ENCODE peak calls at places on chromosomes 12 and 14, in six cellular contexts. One of them, this sample, is unnamed.

GRCh38 chr12:1544991-1545700 is 49.2 kb downstream of the FBXL14 start:
- DNase-seq in foreskin keratinocyte: no peak
- DNase-seq in activated T-cell treated with anti-CD3 and anti-CD28 coated beads, Interleukin-2, amount 50 U/mL, for 72 hours: no peak
- DNase-seq in GM23338: peak
- DNase-seq in left ventricle myocardium inferior: peak
- DNase-seq in activated CD8-positive, alpha-beta memory T cell treated with anti-CD3 and anti-CD28 coated beads, Interleukin-2, amount 50 U/mL, for 4 hours: no peak
- DNase-seq in this sample: peak

GRCh38 chr12:107448198-107448597 is 237.4 kb upstream of the PWP1 start:
- DNase-seq in foreskin keratinocyte: no peak
- DNase-seq in activated T-cell treated with anti-CD3 and anti-CD28 coated beads, Interleukin-2, amount 50 U/mL, for 72 hours: no peak
- DNase-seq in GM23338: peak
- DNase-seq in left ventricle myocardium inferior: no peak
- DNase-seq in activated CD8-positive, alpha-beta memory T cell treated with anti-CD3 and anti-CD28 coated beads, Interleukin-2, amount 50 U/mL, for 4 hours: no peak
- DNase-seq in this sample: peak

GRCh38 chr12:2417761-2418160 is 365.0 kb downstream of the CACNA1C start:
- DNase-seq in foreskin keratinocyte: no peak
- DNase-seq in activated T-cell treated with anti-CD3 and anti-CD28 coated beads, Interleukin-2, amount 50 U/mL, for 72 hours: no peak
- DNase-seq in GM23338: peak
- DNase-seq in left ventricle myocardium inferior: no peak
- DNase-seq in activated CD8-positive, alpha-beta memory T cell treated with anti-CD3 and anti-CD28 coated beads, Interleukin-2, amount 50 U/mL, for 4 hours: no peak
- DNase-seq in this sample: no peak

GRCh38 chr12:80218925-80219714 is 119.8 kb downstream of the OTOGL start:
- DNase-seq in foreskin keratinocyte: no peak
- DNase-seq in activated T-cell treated with anti-CD3 and anti-CD28 coated beads, Interleukin-2, amount 50 U/mL, for 72 hours: no peak
- DNase-seq in GM23338: no peak
- DNase-seq in left ventricle myocardium inferior: peak
- DNase-seq in activated CD8-positive, alpha-beta memory T cell treated with anti-CD3 and anti-CD28 coated beads, Interleukin-2, amount 50 U/mL, for 4 hours: no peak
- DNase-seq in this sample: peak

GRCh38 chr12:53703746-53704145 is 23.5 kb downstream of the CALCOCO1 start:
- DNase-seq in foreskin keratinocyte: no peak
- DNase-seq in activated T-cell treated with anti-CD3 and anti-CD28 coated beads, Interleukin-2, amount 50 U/mL, for 72 hours: no peak
- DNase-seq in GM23338: no peak
- DNase-seq in left ventricle myocardium inferior: no peak
- DNase-seq in activated CD8-positive, alpha-beta memory T cell treated with anti-CD3 and anti-CD28 coated beads, Interleukin-2, amount 50 U/mL, for 4 hours: no peak
- DNase-seq in this sample: peak

GRCh38 chr12:124252964-124253363 is 41.9 kb upstream of the RFLNA start:
- DNase-seq in foreskin keratinocyte: no peak
- DNase-seq in activated T-cell treated with anti-CD3 and anti-CD28 coated beads, Interleukin-2, amount 50 U/mL, for 72 hours: no peak
- DNase-seq in GM23338: no peak
- DNase-seq in left ventricle myocardium inferior: no peak
- DNase-seq in activated CD8-positive, alpha-beta memory T cell treated with anti-CD3 and anti-CD28 coated beads, Interleukin-2, amount 50 U/mL, for 4 hours: no peak
- DNase-seq in this sample: no peak

GRCh38 chr12:66066071-66066928 is 64.2 kb downstream of the LLPH start:
- DNase-seq in foreskin keratinocyte: no peak
- DNase-seq in activated T-cell treated with anti-CD3 and anti-CD28 coated beads, Interleukin-2, amount 50 U/mL, for 72 hours: peak
- DNase-seq in GM23338: no peak
- DNase-seq in left ventricle myocardium inferior: no peak
- DNase-seq in activated CD8-positive, alpha-beta memory T cell treated with anti-CD3 and anti-CD28 coated beads, Interleukin-2, amount 50 U/mL, for 4 hours: no peak
- DNase-seq in this sample: peak

GRCh38 chr12:91732086-91732485 is 413.6 kb downstream of the BTG1 start:
- DNase-seq in foreskin keratinocyte: no peak
- DNase-seq in activated T-cell treated with anti-CD3 and anti-CD28 coated beads, Interleukin-2, amount 50 U/mL, for 72 hours: no peak
- DNase-seq in GM23338: no peak
- DNase-seq in left ventricle myocardium inferior: no peak
- DNase-seq in activated CD8-positive, alpha-beta memory T cell treated with anti-CD3 and anti-CD28 coated beads, Interleukin-2, amount 50 U/mL, for 4 hours: no peak
- DNase-seq in this sample: peak

GRCh38 chr14:100297320-100298300 is 8.6 kb downstream of the SLC25A29 start:
- DNase-seq in foreskin keratinocyte: no peak
- DNase-seq in activated T-cell treated with anti-CD3 and anti-CD28 coated beads, Interleukin-2, amount 50 U/mL, for 72 hours: no peak
- DNase-seq in GM23338: no peak
- DNase-seq in left ventricle myocardium inferior: peak
- DNase-seq in activated CD8-positive, alpha-beta memory T cell treated with anti-CD3 and anti-CD28 coated beads, Interleukin-2, amount 50 U/mL, for 4 hours: no peak
- DNase-seq in this sample: peak

GRCh38 chr12:54360717-54361456 is 3.4 kb downstream of the GPR84 start:
- DNase-seq in foreskin keratinocyte: no peak
- DNase-seq in activated T-cell treated with anti-CD3 and anti-CD28 coated beads, Interleukin-2, amount 50 U/mL, for 72 hours: peak
- DNase-seq in GM23338: peak
- DNase-seq in left ventricle myocardium inferior: peak
- DNase-seq in activated CD8-positive, alpha-beta memory T cell treated with anti-CD3 and anti-CD28 coated beads, Interleukin-2, amount 50 U/mL, for 4 hours: peak
- DNase-seq in this sample: peak

GRCh38 chr12:247271-247670 is 15.4 kb downstream of the SLC6A13 start:
- DNase-seq in foreskin keratinocyte: no peak
- DNase-seq in activated T-cell treated with anti-CD3 and anti-CD28 coated beads, Interleukin-2, amount 50 U/mL, for 72 hours: no peak
- DNase-seq in GM23338: no peak
- DNase-seq in left ventricle myocardium inferior: no peak
- DNase-seq in activated CD8-positive, alpha-beta memory T cell treated with anti-CD3 and anti-CD28 coated beads, Interleukin-2, amount 50 U/mL, for 4 hours: no peak
- DNase-seq in this sample: no peak

GRCh38 chr12:119659289-119659897 is 8.5 kb upstream of the PRKAB1 start:
- DNase-seq in foreskin keratinocyte: no peak
- DNase-seq in activated T-cell treated with anti-CD3 and anti-CD28 coated beads, Interleukin-2, amount 50 U/mL, for 72 hours: peak
- DNase-seq in GM23338: peak
- DNase-seq in left ventricle myocardium inferior: no peak
- DNase-seq in activated CD8-positive, alpha-beta memory T cell treated with anti-CD3 and anti-CD28 coated beads, Interleukin-2, amount 50 U/mL, for 4 hours: peak
- DNase-seq in this sample: peak

GRCh38 chr12:70468741-70469140 is 102.7 kb downstream of the KCNMB4 start:
- DNase-seq in foreskin keratinocyte: no peak
- DNase-seq in activated T-cell treated with anti-CD3 and anti-CD28 coated beads, Interleukin-2, amount 50 U/mL, for 72 hours: no peak
- DNase-seq in GM23338: no peak
- DNase-seq in left ventricle myocardium inferior: no peak
- DNase-seq in activated CD8-positive, alpha-beta memory T cell treated with anti-CD3 and anti-CD28 coated beads, Interleukin-2, amount 50 U/mL, for 4 hours: no peak
- DNase-seq in this sample: no peak

GRCh38 chr12:24560867-24561266 is 388.0 kb downstream of the BCAT1 start:
- DNase-seq in foreskin keratinocyte: no peak
- DNase-seq in activated T-cell treated with anti-CD3 and anti-CD28 coated beads, Interleukin-2, amount 50 U/mL, for 72 hours: no peak
- DNase-seq in GM23338: peak
- DNase-seq in left ventricle myocardium inferior: no peak
- DNase-seq in activated CD8-positive, alpha-beta memory T cell treated with anti-CD3 and anti-CD28 coated beads, Interleukin-2, amount 50 U/mL, for 4 hours: no peak
- DNase-seq in this sample: peak

GRCh38 chr12:32027684-32028355 is 68.6 kb downstream of the RESF1 start:
- DNase-seq in foreskin keratinocyte: no peak
- DNase-seq in activated T-cell treated with anti-CD3 and anti-CD28 coated beads, Interleukin-2, amount 50 U/mL, for 72 hours: no peak
- DNase-seq in GM23338: no peak
- DNase-seq in left ventricle myocardium inferior: no peak
- DNase-seq in activated CD8-positive, alpha-beta memory T cell treated with anti-CD3 and anti-CD28 coated beads, Interleukin-2, amount 50 U/mL, for 4 hours: no peak
- DNase-seq in this sample: no peak

GRCh38 chr12:120235369-120236123 is 30.0 kb downstream of the PXN start:
- DNase-seq in foreskin keratinocyte: no peak
- DNase-seq in activated T-cell treated with anti-CD3 and anti-CD28 coated beads, Interleukin-2, amount 50 U/mL, for 72 hours: no peak
- DNase-seq in GM23338: peak
- DNase-seq in left ventricle myocardium inferior: peak
- DNase-seq in activated CD8-positive, alpha-beta memory T cell treated with anti-CD3 and anti-CD28 coated beads, Interleukin-2, amount 50 U/mL, for 4 hours: no peak
- DNase-seq in this sample: peak

GRCh38 chr12:79884401-79885006 is 50.4 kb downstream of the PPP1R12A start:
- DNase-seq in foreskin keratinocyte: no peak
- DNase-seq in activated T-cell treated with anti-CD3 and anti-CD28 coated beads, Interleukin-2, amount 50 U/mL, for 72 hours: no peak
- DNase-seq in GM23338: no peak
- DNase-seq in left ventricle myocardium inferior: no peak
- DNase-seq in activated CD8-positive, alpha-beta memory T cell treated with anti-CD3 and anti-CD28 coated beads, Interleukin-2, amount 50 U/mL, for 4 hours: no peak
- DNase-seq in this sample: no peak

GRCh38 chr12:47739959-47740358 is 14.7 kb upstream of the ENDOU start:
- DNase-seq in foreskin keratinocyte: no peak
- DNase-seq in activated T-cell treated with anti-CD3 and anti-CD28 coated beads, Interleukin-2, amount 50 U/mL, for 72 hours: no peak
- DNase-seq in GM23338: no peak
- DNase-seq in left ventricle myocardium inferior: peak
- DNase-seq in activated CD8-positive, alpha-beta memory T cell treated with anti-CD3 and anti-CD28 coated beads, Interleukin-2, amount 50 U/mL, for 4 hours: no peak
- DNase-seq in this sample: no peak

GRCh38 chr14:96824283-96824682 is 27.1 kb downstream of the VRK1 start:
- DNase-seq in foreskin keratinocyte: peak
- DNase-seq in activated T-cell treated with anti-CD3 and anti-CD28 coated beads, Interleukin-2, amount 50 U/mL, for 72 hours: no peak
- DNase-seq in GM23338: no peak
- DNase-seq in left ventricle myocardium inferior: no peak
- DNase-seq in activated CD8-positive, alpha-beta memory T cell treated with anti-CD3 and anti-CD28 coated beads, Interleukin-2, amount 50 U/mL, for 4 hours: no peak
- DNase-seq in this sample: peak

GRCh38 chr14:106842687-106843086 is 1316.3 kb downstream of the TMEM121 start:
- DNase-seq in foreskin keratinocyte: no peak
- DNase-seq in activated T-cell treated with anti-CD3 and anti-CD28 coated beads, Interleukin-2, amount 50 U/mL, for 72 hours: no peak
- DNase-seq in GM23338: no peak
- DNase-seq in left ventricle myocardium inferior: no peak
- DNase-seq in activated CD8-positive, alpha-beta memory T cell treated with anti-CD3 and anti-CD28 coated beads, Interleukin-2, amount 50 U/mL, for 4 hours: no peak
- DNase-seq in this sample: no peak

GRCh38 chr14:89252887-89253532 is 164.0 kb downstream of the FOXN3 start:
- DNase-seq in foreskin keratinocyte: no peak
- DNase-seq in activated T-cell treated with anti-CD3 and anti-CD28 coated beads, Interleukin-2, amount 50 U/mL, for 72 hours: no peak
- DNase-seq in GM23338: peak
- DNase-seq in left ventricle myocardium inferior: no peak
- DNase-seq in activated CD8-positive, alpha-beta memory T cell treated with anti-CD3 and anti-CD28 coated beads, Interleukin-2, amount 50 U/mL, for 4 hours: no peak
- DNase-seq in this sample: peak

GRCh38 chr14:104262515-104263514 is 124.4 kb downstream of the KIF26A start:
- DNase-seq in foreskin keratinocyte: no peak
- DNase-seq in activated T-cell treated with anti-CD3 and anti-CD28 coated beads, Interleukin-2, amount 50 U/mL, for 72 hours: no peak
- DNase-seq in GM23338: no peak
- DNase-seq in left ventricle myocardium inferior: no peak
- DNase-seq in activated CD8-positive, alpha-beta memory T cell treated with anti-CD3 and anti-CD28 coated beads, Interleukin-2, amount 50 U/mL, for 4 hours: peak
- DNase-seq in this sample: no peak

GRCh38 chr14:55336161-55336560 is 64.9 kb downstream of the FBXO34 start:
- DNase-seq in foreskin keratinocyte: no peak
- DNase-seq in activated T-cell treated with anti-CD3 and anti-CD28 coated beads, Interleukin-2, amount 50 U/mL, for 72 hours: no peak
- DNase-seq in GM23338: no peak
- DNase-seq in left ventricle myocardium inferior: no peak
- DNase-seq in activated CD8-positive, alpha-beta memory T cell treated with anti-CD3 and anti-CD28 coated beads, Interleukin-2, amount 50 U/mL, for 4 hours: no peak
- DNase-seq in this sample: no peak

GRCh38 chr12:6724409-6724797 is 557 bp downstream of the COPS7A start:
- DNase-seq in foreskin keratinocyte: no peak
- DNase-seq in activated T-cell treated with anti-CD3 and anti-CD28 coated beads, Interleukin-2, amount 50 U/mL, for 72 hours: peak
- DNase-seq in GM23338: peak
- DNase-seq in left ventricle myocardium inferior: no peak
- DNase-seq in activated CD8-positive, alpha-beta memory T cell treated with anti-CD3 and anti-CD28 coated beads, Interleukin-2, amount 50 U/mL, for 4 hours: no peak
- DNase-seq in this sample: no peak

GRCh38 chr12:27076468-27076867 is 5.9 kb downstream of the C12orf71 start:
- DNase-seq in foreskin keratinocyte: no peak
- DNase-seq in activated T-cell treated with anti-CD3 and anti-CD28 coated beads, Interleukin-2, amount 50 U/mL, for 72 hours: no peak
- DNase-seq in GM23338: no peak
- DNase-seq in left ventricle myocardium inferior: no peak
- DNase-seq in activated CD8-positive, alpha-beta memory T cell treated with anti-CD3 and anti-CD28 coated beads, Interleukin-2, amount 50 U/mL, for 4 hours: no peak
- DNase-seq in this sample: no peak

GRCh38 chr12:19404232-19404880 is 34.9 kb upstream of the AEBP2 start:
- DNase-seq in foreskin keratinocyte: no peak
- DNase-seq in activated T-cell treated with anti-CD3 and anti-CD28 coated beads, Interleukin-2, amount 50 U/mL, for 72 hours: peak
- DNase-seq in GM23338: no peak
- DNase-seq in left ventricle myocardium inferior: no peak
- DNase-seq in activated CD8-positive, alpha-beta memory T cell treated with anti-CD3 and anti-CD28 coated beads, Interleukin-2, amount 50 U/mL, for 4 hours: no peak
- DNase-seq in this sample: no peak

GRCh38 chr12:95802482-95803264 is 12.1 kb upstream of the NTN4 start:
- DNase-seq in foreskin keratinocyte: peak
- DNase-seq in activated T-cell treated with anti-CD3 and anti-CD28 coated beads, Interleukin-2, amount 50 U/mL, for 72 hours: no peak
- DNase-seq in GM23338: no peak
- DNase-seq in left ventricle myocardium inferior: no peak
- DNase-seq in activated CD8-positive, alpha-beta memory T cell treated with anti-CD3 and anti-CD28 coated beads, Interleukin-2, amount 50 U/mL, for 4 hours: no peak
- DNase-seq in this sample: peak

GRCh38 chr12:59944177-59944576 is 348.3 kb downstream of the SLC16A7 start:
- DNase-seq in foreskin keratinocyte: no peak
- DNase-seq in activated T-cell treated with anti-CD3 and anti-CD28 coated beads, Interleukin-2, amount 50 U/mL, for 72 hours: no peak
- DNase-seq in GM23338: no peak
- DNase-seq in left ventricle myocardium inferior: no peak
- DNase-seq in activated CD8-positive, alpha-beta memory T cell treated with anti-CD3 and anti-CD28 coated beads, Interleukin-2, amount 50 U/mL, for 4 hours: no peak
- DNase-seq in this sample: no peak

This sample was measured in cardiac fibroblast.